ENCODE peak calls at places on chromosome 13, in four cellular contexts. C is pancreas; I is HFFc6; N is CD4-positive, alpha-beta T cell. E is an unnamed sample.

GRCh38 chr13:101455863-101456262 is 3.4 kb downstream of the ITGBL1 start:
- DNase-seq in C (no peak), I (peak), N (no peak), E (no peak)

GRCh38 chr13:31436478-31436877 is 236.7 kb downstream of the B3GLCT start:
- DNase-seq in C (no peak), I (no peak), N (no peak), E (no peak)

GRCh38 chr13:98325724-98326123 is 148.7 kb upstream of the RNF113B start:
- DNase-seq in C (no peak), I (no peak), N (no peak), E (no peak)

GRCh38 chr13:36456577-36456976 is 24.3 kb downstream of the CCNA1 start:
- DNase-seq in C (no peak), I (no peak), N (no peak), E (no peak)

GRCh38 chr13:33340631-33341030 is 55.1 kb upstream of the STARD13 start:
- DNase-seq in C (no peak), I (no peak), N (no peak), E (no peak)

GRCh38 chr13:80348308-80348707 is 7.4 kb upstream of the SPRY2 start:
- DNase-seq in C (no peak), I (no peak), N (no peak), E (no peak)

GRCh38 chr13:102220681-102221228 is 181.1 kb downstream of the FGF14 start:
- DNase-seq in C (no peak), I (no peak), N (no peak), E (no peak)

GRCh38 chr13:70568571-70568970 is 460.3 kb upstream of the KLHL1 start:
- DNase-seq in C (no peak), I (peak), N (no peak), E (no peak)

GRCh38 chr13:40172149-40172591 is 494.3 kb downstream of the FOXO1 start:
- DNase-seq in C (no peak), I (no peak), N (no peak), E (no peak)

GRCh38 chr13:22893149-22893548 is 287.6 kb upstream of the SGCG start:
- DNase-seq in C (no peak), I (no peak), N (no peak), E (no peak)

GRCh38 chr13:59673301-59673700 is 490.4 kb downstream of the DIAPH3 start:
- DNase-seq in C (no peak), I (no peak), N (no peak), E (no peak)

GRCh38 chr13:29513981-29514719 is 81.3 kb downstream of the SLC7A1 start:
- DNase-seq in C (no peak), I (no peak), N (no peak), E (no peak)

DNA sequence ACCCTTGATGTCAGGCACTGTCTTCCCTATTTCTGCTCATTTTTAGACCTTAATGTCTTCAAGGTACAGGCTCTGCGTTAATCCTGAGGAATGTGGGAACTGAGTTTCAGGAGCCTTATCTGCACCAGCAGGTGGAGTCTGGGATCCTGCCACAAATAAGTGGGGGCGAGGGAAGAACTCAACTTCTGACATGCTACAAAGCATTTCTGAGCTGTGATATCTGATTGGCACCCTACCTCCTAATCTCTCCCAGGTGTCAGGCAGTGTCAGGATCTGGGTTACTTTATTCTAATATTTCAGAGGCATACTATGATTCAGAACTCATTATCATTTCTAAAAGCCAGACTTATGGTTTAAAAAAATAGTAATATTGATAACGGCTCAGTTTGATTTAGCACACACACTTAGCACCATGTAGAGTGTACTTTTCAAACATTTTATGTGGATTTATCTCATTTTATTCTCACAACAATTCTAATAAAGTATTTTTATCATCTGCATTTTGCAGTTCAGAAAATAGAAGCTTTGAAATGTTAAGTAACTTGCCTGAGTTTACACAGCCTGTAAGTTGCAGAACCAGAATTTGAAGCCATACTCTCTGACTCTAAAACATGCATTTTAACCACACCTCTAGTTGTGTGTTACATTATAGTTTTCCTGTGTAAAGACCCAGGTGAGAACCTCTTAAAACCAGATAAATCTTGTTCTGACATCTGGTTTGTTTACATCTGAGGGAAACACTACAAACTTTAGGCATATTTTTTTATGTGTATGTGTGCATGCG is 358.6 kb downstream of the TDRD3 start:
- DNase-seq in C (no peak), I (no peak), N (no peak), E (no peak)
- TF ChIP-seq CTCF in C (no peak), I (no peak), N (no peak), E (no peak)

DNA sequence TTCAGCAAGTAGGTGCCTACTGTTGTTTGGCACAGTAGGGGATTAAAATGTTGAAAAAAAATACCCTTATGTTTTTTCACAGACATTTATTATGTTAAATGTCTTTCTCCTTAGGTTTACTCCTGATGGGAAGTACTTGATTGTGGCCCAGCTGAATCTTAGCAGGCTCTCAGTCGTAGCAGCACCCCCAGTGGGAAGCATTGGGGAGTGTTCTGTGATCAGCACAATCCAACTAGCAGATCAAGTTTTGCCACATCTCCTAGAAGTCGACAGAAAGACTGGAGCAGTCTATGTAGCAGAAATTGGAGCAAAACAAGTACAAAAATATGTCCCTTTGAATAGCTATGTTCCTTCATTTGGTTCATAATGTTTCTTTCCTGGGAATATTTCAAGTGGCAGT is 9.3 kb downstream of the NHLRC3 start:
- DNase-seq in C (no peak), I (no peak), N (no peak), E (no peak)
- TF ChIP-seq CTCF in C (no peak), I (peak), N (no peak), E (no peak)

DNA sequence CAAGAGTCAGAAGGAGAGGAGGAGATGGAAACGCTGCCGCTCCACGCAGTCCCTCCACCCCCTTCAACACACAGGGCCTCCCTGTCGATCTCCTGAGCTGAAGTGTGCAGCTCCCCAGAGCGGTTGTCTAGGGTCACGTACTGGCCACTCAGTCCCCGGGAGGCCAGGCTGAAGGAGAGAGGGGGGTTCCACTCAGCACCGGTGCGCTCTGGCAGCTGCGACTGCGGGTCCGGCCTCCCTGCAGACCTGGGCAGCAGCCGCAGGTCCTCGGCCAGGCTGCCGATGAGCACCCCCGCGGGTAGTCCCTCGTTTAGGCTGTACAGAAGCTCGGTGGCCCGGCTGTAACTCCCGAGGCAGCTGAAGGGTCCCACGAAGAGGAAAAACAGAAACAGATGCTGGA is 2.1 kb downstream of the PCDH20 start:
- DNase-seq in C (no peak), I (no peak), N (no peak), E (no peak)
- TF ChIP-seq CTCF in C (no peak), I (no peak), N (no peak), E (no peak)

DNA sequence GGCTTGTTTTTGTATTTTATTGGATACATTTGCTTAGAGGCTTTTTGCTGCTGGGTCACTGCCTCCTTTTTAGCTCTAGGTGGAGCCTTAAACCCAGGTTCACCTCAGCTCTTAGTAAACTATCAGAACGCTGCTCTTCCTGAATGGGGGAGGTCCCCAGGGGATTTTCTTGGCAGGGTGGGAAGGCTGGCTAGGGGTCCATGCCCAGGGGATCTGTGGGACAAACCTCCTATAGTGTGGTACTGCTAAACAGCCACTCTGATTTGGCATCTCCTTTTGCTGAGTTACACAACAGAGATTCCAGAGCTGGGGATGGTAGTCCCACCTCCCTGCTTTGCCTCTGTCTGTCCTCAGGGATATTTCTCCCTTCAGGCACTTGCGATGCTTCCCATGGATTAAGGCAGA is 204.9 kb downstream of the ZIC5 start:
- DNase-seq in C (no peak), I (no peak), N (no peak), E (no peak)
- TF ChIP-seq CTCF in C (no peak), I (peak), N (no peak), E (no peak)

GRCh38 chr13:38688674-38689073 is 1.8 kb downstream of the FREM2 start:
- DNase-seq in C (no peak), I (no peak), N (no peak), E (no peak)

GRCh38 chr13:38684714-38685113 is 2.2 kb upstream of the FREM2 start:
- DNase-seq in C (no peak), I (no peak), N (no peak), E (no peak)

GRCh38 chr13:38687246-38688229 is 661 bp downstream of the FREM2 start:
- DNase-seq in C (no peak), I (no peak), N (no peak), E (no peak)

GRCh38 chr13:38686635-38687245 is at the start of gene FREM2:
- DNase-seq in C (peak), I (no peak), N (no peak), E (no peak)

GRCh38 chr13:38685974-38686571 is 804 bp upstream of the FREM2 start:
- DNase-seq in C (no peak), I (peak), N (no peak), E (no peak)
- TF ChIP-seq CTCF in C (no peak), I (peak), N (no peak), E (no peak)

GRCh38 chr13:91805605-91806004 is 407.2 kb downstream of the GPC5 start:
- DNase-seq in C (no peak), I (no peak), N (no peak), E (no peak)
- TF ChIP-seq CTCF in C (no peak), I (no peak), N (no peak), E (no peak)